ENCODE peak calls at places on chromosomes 3 and 15, in ten cellular contexts. One of them, this sample, is unnamed. For H3K4me1, the result is how much of the 10 kb centered on the place peaks cover.

GRCh38 chr3:59717679-59718205 is 667.9 kb upstream of the CFAP20DC start:
- DNase-seq in CD4-positive, alpha-beta memory T cell: no peak
- DNase-seq in endothelial cell of umbilical vein: no peak
- DNase-seq in hepatocyte: no peak
- DNase-seq in HCT116: no peak
- DNase-seq in H9: peak
- DNase-seq in transverse colon: no peak
- DNase-seq in gastrocnemius medialis: no peak
- DNase-seq in cardiac muscle cell: no peak
- DNase-seq in GM23248: no peak
- DNase-seq in this sample: no peak

GRCh38 chr3:191568206-191568605 is 107.2 kb downstream of the PYDC2 start:
- DNase-seq in hepatocyte: no peak
- DNase-seq in gastrocnemius medialis: no peak
- DNase-seq in CD4-positive, alpha-beta memory T cell: no peak
- DNase-seq in HCT116: no peak
- DNase-seq in GM23248: no peak
- DNase-seq in transverse colon: no peak
- DNase-seq in cardiac muscle cell: no peak
- DNase-seq in endothelial cell of umbilical vein: no peak
- DNase-seq in H9: no peak
- DNase-seq in this sample: no peak

GRCh38 chr3:11634081-11634635 is 9.6 kb downstream of the VGLL4 start:
- DNase-seq in gastrocnemius medialis: no peak
- DNase-seq in CD4-positive, alpha-beta memory T cell: peak
- DNase-seq in cardiac muscle cell: no peak
- DNase-seq in endothelial cell of umbilical vein: peak
- DNase-seq in H9: no peak
- DNase-seq in transverse colon: no peak
- DNase-seq in GM23248: no peak
- DNase-seq in HCT116: no peak
- DNase-seq in hepatocyte: no peak
- DNase-seq in this sample: no peak

GRCh38 chr3:159604151-159604581 is 384.5 kb upstream of the IL12A start:
- DNase-seq in HCT116: no peak
- DNase-seq in CD4-positive, alpha-beta memory T cell: no peak
- DNase-seq in endothelial cell of umbilical vein: no peak
- DNase-seq in transverse colon: no peak
- DNase-seq in cardiac muscle cell: peak
- DNase-seq in gastrocnemius medialis: no peak
- DNase-seq in hepatocyte: no peak
- DNase-seq in H9: no peak
- DNase-seq in GM23248: peak
- DNase-seq in this sample: peak

GRCh38 chr3:178735032-178735674 is 198.9 kb downstream of the KCNMB2 start:
- DNase-seq in gastrocnemius medialis: no peak
- DNase-seq in hepatocyte: no peak
- DNase-seq in cardiac muscle cell: no peak
- DNase-seq in CD4-positive, alpha-beta memory T cell: no peak
- DNase-seq in GM23248: no peak
- DNase-seq in transverse colon: no peak
- DNase-seq in H9: no peak
- DNase-seq in HCT116: no peak
- DNase-seq in endothelial cell of umbilical vein: no peak
- DNase-seq in this sample: no peak

GRCh38 chr15:98503970-98504369 is 144.4 kb upstream of the IGF1R start:
- DNase-seq in gastrocnemius medialis: peak
- DNase-seq in CD4-positive, alpha-beta memory T cell: no peak
- DNase-seq in GM23248: peak
- DNase-seq in cardiac muscle cell: peak
- DNase-seq in HCT116: no peak
- DNase-seq in H9: no peak
- DNase-seq in transverse colon: no peak
- DNase-seq in endothelial cell of umbilical vein: no peak
- DNase-seq in hepatocyte: peak
- DNase-seq in this sample: no peak

GRCh38 chr15:73346735-73347312 is 21.9 kb downstream of the HCN4 start:
- DNase-seq in H9: peak
- DNase-seq in HCT116: peak
- DNase-seq in transverse colon: peak
- DNase-seq in gastrocnemius medialis: no peak
- DNase-seq in GM23248: peak
- DNase-seq in cardiac muscle cell: peak
- DNase-seq in endothelial cell of umbilical vein: peak
- DNase-seq in hepatocyte: peak
- DNase-seq in CD4-positive, alpha-beta memory T cell: peak
- DNase-seq in this sample: peak

GRCh38 chr15:91807122-91807521 is 46.4 kb upstream of the SLCO3A1 start:
- DNase-seq in hepatocyte: no peak
- DNase-seq in CD4-positive, alpha-beta memory T cell: no peak
- DNase-seq in endothelial cell of umbilical vein: no peak
- DNase-seq in transverse colon: no peak
- DNase-seq in gastrocnemius medialis: no peak
- DNase-seq in H9: no peak
- DNase-seq in GM23248: no peak
- DNase-seq in cardiac muscle cell: no peak
- DNase-seq in HCT116: no peak
- DNase-seq in this sample: no peak

GRCh38 chr3:179016979-179017670 is 54.5 kb downstream of the ZMAT3 start:
- DNase-seq in hepatocyte: no peak
- DNase-seq in GM23248: peak
- DNase-seq in cardiac muscle cell: no peak
- DNase-seq in H9: no peak
- DNase-seq in transverse colon: no peak
- DNase-seq in HCT116: no peak
- DNase-seq in gastrocnemius medialis: no peak
- DNase-seq in endothelial cell of umbilical vein: no peak
- DNase-seq in CD4-positive, alpha-beta memory T cell: no peak
- DNase-seq in this sample: no peak

GRCh38 chr15:38308797-38309196 is 56.2 kb downstream of the SPRED1 start:
- DNase-seq in GM23248: no peak
- DNase-seq in cardiac muscle cell: no peak
- DNase-seq in endothelial cell of umbilical vein: no peak
- DNase-seq in transverse colon: no peak
- DNase-seq in H9: no peak
- DNase-seq in gastrocnemius medialis: no peak
- DNase-seq in CD4-positive, alpha-beta memory T cell: no peak
- DNase-seq in HCT116: no peak
- DNase-seq in hepatocyte: no peak
- DNase-seq in this sample: no peak

GRCh38 chr3:194277547-194278091 is 73.5 kb downstream of the CPN2 start:
- DNase-seq in HCT116: no peak
- DNase-seq in hepatocyte: peak
- DNase-seq in H9: peak
- DNase-seq in transverse colon: peak
- DNase-seq in cardiac muscle cell: peak
- DNase-seq in GM23248: peak
- DNase-seq in gastrocnemius medialis: peak
- DNase-seq in CD4-positive, alpha-beta memory T cell: no peak
- DNase-seq in endothelial cell of umbilical vein: peak
- DNase-seq in this sample: peak

GRCh38 chr3:194274424-194275085 is 76.6 kb downstream of the CPN2 start:
- DNase-seq in gastrocnemius medialis: no peak
- DNase-seq in hepatocyte: no peak
- DNase-seq in cardiac muscle cell: no peak
- DNase-seq in endothelial cell of umbilical vein: peak
- DNase-seq in transverse colon: no peak
- DNase-seq in CD4-positive, alpha-beta memory T cell: no peak
- DNase-seq in H9: peak
- DNase-seq in HCT116: peak
- DNase-seq in GM23248: peak
- DNase-seq in this sample: no peak

GRCh38 chr3:194276768-194277546 is 74.2 kb downstream of the CPN2 start:
- DNase-seq in endothelial cell of umbilical vein: peak
- DNase-seq in hepatocyte: peak
- DNase-seq in GM23248: peak
- DNase-seq in cardiac muscle cell: peak
- DNase-seq in H9: peak
- DNase-seq in transverse colon: peak
- DNase-seq in HCT116: no peak
- DNase-seq in gastrocnemius medialis: peak
- DNase-seq in CD4-positive, alpha-beta memory T cell: no peak
- DNase-seq in this sample: peak

GRCh38 chr3:194275231-194275671 is 75.9 kb downstream of the CPN2 start:
- DNase-seq in gastrocnemius medialis: no peak
- DNase-seq in hepatocyte: no peak
- DNase-seq in H9: peak
- DNase-seq in cardiac muscle cell: no peak
- DNase-seq in endothelial cell of umbilical vein: peak
- DNase-seq in CD4-positive, alpha-beta memory T cell: no peak
- DNase-seq in GM23248: peak
- DNase-seq in transverse colon: no peak
- DNase-seq in HCT116: no peak
- DNase-seq in this sample: no peak

GRCh38 chr3:194275721-194276120 is 75.4 kb downstream of the CPN2 start:
- DNase-seq in HCT116: no peak
- DNase-seq in hepatocyte: no peak
- DNase-seq in GM23248: peak
- DNase-seq in cardiac muscle cell: no peak
- DNase-seq in gastrocnemius medialis: no peak
- DNase-seq in endothelial cell of umbilical vein: no peak
- DNase-seq in CD4-positive, alpha-beta memory T cell: no peak
- DNase-seq in H9: peak
- DNase-seq in transverse colon: no peak
- DNase-seq in this sample: no peak
- H3K4me1 ChIP-seq in HCT116: half or more
- H3K4me1 ChIP-seq in hepatocyte: half or more
- H3K4me1 ChIP-seq in GM23248: under half
- H3K4me1 ChIP-seq in cardiac muscle cell: under half
- H3K4me1 ChIP-seq in gastrocnemius medialis: under half
- H3K4me1 ChIP-seq in endothelial cell of umbilical vein: under half
- H3K4me1 ChIP-seq in CD4-positive, alpha-beta memory T cell: under half
- H3K4me1 ChIP-seq in H9: under half
- H3K4me1 ChIP-seq in transverse colon: under half
- H3K4me1 ChIP-seq in this sample: under half

GRCh38 chr15:70494529-70494860 is 268.9 kb downstream of the UACA start:
- DNase-seq in transverse colon: no peak
- DNase-seq in endothelial cell of umbilical vein: no peak
- DNase-seq in CD4-positive, alpha-beta memory T cell: no peak
- DNase-seq in hepatocyte: no peak
- DNase-seq in cardiac muscle cell: no peak
- DNase-seq in H9: no peak
- DNase-seq in gastrocnemius medialis: no peak
- DNase-seq in GM23248: no peak
- DNase-seq in HCT116: no peak
- DNase-seq in this sample: no peak
- H3K4me1 ChIP-seq in transverse colon: under half
- H3K4me1 ChIP-seq in endothelial cell of umbilical vein: under half
- H3K4me1 ChIP-seq in CD4-positive, alpha-beta memory T cell: half or more
- H3K4me1 ChIP-seq in hepatocyte: under half
- H3K4me1 ChIP-seq in cardiac muscle cell: under half
- H3K4me1 ChIP-seq in H9: under half
- H3K4me1 ChIP-seq in gastrocnemius medialis: under half
- H3K4me1 ChIP-seq in GM23248: half or more
- H3K4me1 ChIP-seq in HCT116: under half
- H3K4me1 ChIP-seq in this sample: half or more

GRCh38 chr3:50600841-50601591 is 10.6 kb downstream of the CISH start:
- DNase-seq in GM23248: peak
- DNase-seq in CD4-positive, alpha-beta memory T cell: peak
- DNase-seq in transverse colon: peak
- DNase-seq in cardiac muscle cell: peak
- DNase-seq in endothelial cell of umbilical vein: peak
- DNase-seq in hepatocyte: peak
- DNase-seq in HCT116: peak
- DNase-seq in H9: no peak
- DNase-seq in gastrocnemius medialis: peak
- DNase-seq in this sample: peak

GRCh38 chr3:50603261-50604109 is 8.1 kb downstream of the CISH start:
- DNase-seq in GM23248: no peak
- DNase-seq in HCT116: no peak
- DNase-seq in H9: no peak
- DNase-seq in hepatocyte: no peak
- DNase-seq in CD4-positive, alpha-beta memory T cell: no peak
- DNase-seq in cardiac muscle cell: no peak
- DNase-seq in endothelial cell of umbilical vein: no peak
- DNase-seq in transverse colon: no peak
- DNase-seq in gastrocnemius medialis: no peak
- DNase-seq in this sample: no peak

GRCh38 chr3:50604628-50605588 is 6.7 kb downstream of the CISH start:
- DNase-seq in gastrocnemius medialis: peak
- DNase-seq in GM23248: no peak
- DNase-seq in endothelial cell of umbilical vein: no peak
- DNase-seq in cardiac muscle cell: no peak
- DNase-seq in hepatocyte: no peak
- DNase-seq in HCT116: no peak
- DNase-seq in transverse colon: peak
- DNase-seq in H9: no peak
- DNase-seq in CD4-positive, alpha-beta memory T cell: no peak
- DNase-seq in this sample: no peak

GRCh38 chr3:50604110-50604621 is 7.4 kb downstream of the CISH start:
- DNase-seq in HCT116: no peak
- DNase-seq in hepatocyte: no peak
- DNase-seq in transverse colon: no peak
- DNase-seq in GM23248: no peak
- DNase-seq in cardiac muscle cell: no peak
- DNase-seq in gastrocnemius medialis: no peak
- DNase-seq in CD4-positive, alpha-beta memory T cell: no peak
- DNase-seq in endothelial cell of umbilical vein: no peak
- DNase-seq in H9: no peak
- DNase-seq in this sample: no peak

GRCh38 chr3:50602675-50603191 is 8.8 kb downstream of the CISH start:
- DNase-seq in hepatocyte: peak
- DNase-seq in H9: no peak
- DNase-seq in GM23248: no peak
- DNase-seq in gastrocnemius medialis: peak
- DNase-seq in cardiac muscle cell: peak
- DNase-seq in CD4-positive, alpha-beta memory T cell: no peak
- DNase-seq in endothelial cell of umbilical vein: no peak
- DNase-seq in HCT116: no peak
- DNase-seq in transverse colon: peak
- DNase-seq in this sample: no peak
- H3K4me1 ChIP-seq in hepatocyte: under half
- H3K4me1 ChIP-seq in H9: under half
- H3K4me1 ChIP-seq in GM23248: under half
- H3K4me1 ChIP-seq in gastrocnemius medialis: half or more
- H3K4me1 ChIP-seq in cardiac muscle cell: under half
- H3K4me1 ChIP-seq in CD4-positive, alpha-beta memory T cell: half or more
- H3K4me1 ChIP-seq in endothelial cell of umbilical vein: under half
- H3K4me1 ChIP-seq in HCT116: under half
- H3K4me1 ChIP-seq in transverse colon: under half
- H3K4me1 ChIP-seq in this sample: under half

DNA sequence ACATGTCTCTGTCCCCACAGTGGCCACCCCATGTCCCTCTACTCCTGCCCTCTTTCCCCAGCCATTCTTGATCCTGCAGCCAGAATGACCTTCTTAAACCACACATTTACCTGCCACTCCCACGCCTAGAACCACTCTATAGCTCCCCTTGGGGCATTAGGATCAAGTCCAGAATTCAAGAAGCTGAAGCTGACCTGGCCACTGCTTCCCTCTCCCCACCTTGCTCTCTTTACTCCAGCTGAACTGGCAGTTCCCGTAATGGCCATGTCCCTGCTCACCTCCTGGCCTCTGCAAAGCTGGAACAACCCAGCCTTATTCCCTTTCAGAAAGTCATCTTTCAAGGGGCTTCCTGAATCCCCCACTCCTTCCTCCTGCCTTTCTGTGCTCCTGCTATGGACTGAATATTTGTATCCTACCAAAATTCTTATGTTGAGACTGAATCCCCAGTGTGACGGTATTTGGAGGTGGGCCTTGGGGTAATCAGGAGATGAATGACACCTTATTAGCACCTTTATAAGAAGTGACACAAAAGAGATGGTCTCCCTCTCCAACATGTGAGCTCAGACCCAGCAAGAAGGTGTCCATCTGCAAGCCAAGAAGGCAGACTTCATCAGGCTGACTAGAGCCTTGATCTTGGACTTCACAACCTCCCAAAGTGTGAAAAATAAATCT is 3.8 kb downstream of the CSRNP1 start:
- DNase-seq in cardiac muscle cell: no peak
- DNase-seq in H9: no peak
- DNase-seq in endothelial cell of umbilical vein: no peak
- DNase-seq in hepatocyte: no peak
- DNase-seq in GM23248: peak
- DNase-seq in gastrocnemius medialis: no peak
- DNase-seq in transverse colon: no peak
- DNase-seq in HCT116: no peak
- DNase-seq in CD4-positive, alpha-beta memory T cell: no peak
- DNase-seq in this sample: no peak
- H3K4me1 ChIP-seq in cardiac muscle cell: half or more
- H3K4me1 ChIP-seq in H9: under half
- H3K4me1 ChIP-seq in endothelial cell of umbilical vein: half or more
- H3K4me1 ChIP-seq in hepatocyte: half or more
- H3K4me1 ChIP-seq in GM23248: half or more
- H3K4me1 ChIP-seq in gastrocnemius medialis: half or more
- H3K4me1 ChIP-seq in transverse colon: half or more
- H3K4me1 ChIP-seq in HCT116: half or more
- H3K4me1 ChIP-seq in CD4-positive, alpha-beta memory T cell: half or more
- H3K4me1 ChIP-seq in this sample: half or more